ENCODE peak calls at places on chromosome 20, in five cellular contexts. G is IMR-90, C is fibroblast of lung, Q is uterus, I is kidney. X is an unnamed sample. For H3K4me1 and H3K36me3, the result is how much of the 10 kb centered on the place peaks cover.

GRCh38 chr20:54208492-54209044 is 681 bp downstream of the PFDN4 start:
- DNase-seq in G (peak), C (peak), I (no peak), Q (no peak), X (no peak)

GRCh38 chr20:31835977-31836852 is 9.2 kb downstream of the FOXS1 start:
- DNase-seq in I (peak), Q (peak), G (peak), C (peak), X (peak)

GRCh38 chr20:5039255-5039657 is 37.9 kb upstream of the SLC23A2 start:
- DNase-seq in Q (no peak), I (no peak), C (no peak), G (no peak), X (no peak)

GRCh38 chr20:40103420-40103819 is 585.6 kb downstream of the MAFB start:
- DNase-seq in Q (no peak), G (no peak), C (no peak), I (no peak), X (no peak)

GRCh38 chr20:63402860-63403220 is 41.7 kb upstream of the CHRNA4 start:
- DNase-seq in I (no peak), C (no peak), Q (no peak), G (no peak), X (no peak)

GRCh38 chr20:6566821-6567220 is 200.7 kb upstream of the BMP2 start:
- DNase-seq in Q (no peak), I (no peak), G (peak), C (peak), X (no peak)

GRCh38 chr20:52746768-52747167 is 225.4 kb upstream of the TSHZ2 start:
- DNase-seq in C (no peak), Q (no peak), G (no peak), I (no peak), X (no peak)

GRCh38 chr20:17968366-17969275 is at the start of the genes MGME1 and SNX5:
- DNase-seq in I (peak), C (peak), Q (peak), G (peak), X (peak)

GRCh38 chr20:25051386-25052155 is 6.4 kb downstream of the ACSS1 start:
- DNase-seq in I (no peak), C (no peak), G (no peak), Q (no peak), X (peak)

GRCh38 chr20:51595744-51596143 is 53.2 kb upstream of the NFATC2 start:
- DNase-seq in I (no peak), C (no peak), Q (no peak), G (no peak), X (no peak)
- H3K4me1 ChIP-seq in I (under half), C (under half), Q (under half), G (under half), X (under half)

GRCh38 chr20:38008233-38008944 is 24.9 kb downstream of the TTI1 start:
- DNase-seq in G (no peak), Q (no peak), C (no peak), I (no peak), X (no peak)
- H3K36me3 ChIP-seq in G (under half), Q (under half), C (under half), I (under half), X (under half)

GRCh38 chr20:22387452-22387851 is 196.9 kb downstream of the FOXA2 start:
- DNase-seq in Q (no peak), C (no peak), I (no peak), G (no peak), X (no peak)

GRCh38 chr20:22383156-22383555 is 201.2 kb downstream of the FOXA2 start:
- DNase-seq in G (no peak), Q (no peak), C (no peak), I (no peak), X (no peak)

GRCh38 chr20:22386300-22386623 is 198.1 kb downstream of the FOXA2 start:
- DNase-seq in I (no peak), Q (no peak), C (no peak), G (no peak), X (no peak)

GRCh38 chr20:22384978-22385377 is 199.4 kb downstream of the FOXA2 start:
- DNase-seq in I (no peak), G (no peak), Q (no peak), C (no peak), X (no peak)

GRCh38 chr20:22385602-22386299 is 198.6 kb downstream of the FOXA2 start:
- DNase-seq in Q (no peak), I (no peak), G (no peak), C (no peak), X (no peak)
- TF ChIP-seq CTCF in Q (no peak), I (no peak), G (no peak), C (no peak), X (no peak)

DNA sequence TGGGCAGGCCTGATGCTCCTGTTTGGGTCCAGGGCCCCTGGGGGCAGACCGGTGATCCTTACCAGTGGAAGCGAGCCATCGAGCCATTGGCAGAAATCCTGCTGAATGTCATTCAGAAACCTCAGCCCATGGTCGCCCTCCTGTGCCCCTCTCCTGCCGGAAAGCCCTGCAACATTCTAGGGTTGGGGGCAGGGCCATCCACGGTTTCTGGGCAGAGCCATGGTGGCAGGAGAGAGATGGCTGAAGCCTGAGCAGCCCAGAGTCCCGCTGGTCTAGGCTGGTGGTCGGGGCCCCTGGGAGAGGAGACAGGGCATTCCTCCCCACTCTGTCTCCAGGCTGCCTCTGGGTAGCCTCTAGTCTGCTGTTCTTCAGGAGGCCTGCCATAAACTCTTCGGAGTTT is 19.6 kb upstream of the CHMP4B start:
- DNase-seq in G (no peak), Q (no peak), I (no peak), C (no peak), X (no peak)
- H3K4me1 ChIP-seq in G (under half), Q (under half), I (under half), C (under half), X (under half)

GRCh38 chr20:35279040-35279439 is 1.1 kb upstream of the MMP24OS start:
- DNase-seq in I (peak), C (no peak), G (peak), Q (no peak), X (no peak)

GRCh38 chr20:35277531-35278395 is at the start of gene MMP24OS:
- DNase-seq in I (peak), C (peak), G (peak), Q (peak), X (peak)

GRCh38 chr20:35279533-35280174 is 1.7 kb upstream of the MMP24OS start:
- DNase-seq in Q (no peak), C (no peak), I (no peak), G (no peak), X (no peak)

GRCh38 chr20:35281506-35282101 is 3.0 kb downstream of the EIF6 start:
- DNase-seq in Q (no peak), G (no peak), C (no peak), I (no peak), X (no peak)

DNA sequence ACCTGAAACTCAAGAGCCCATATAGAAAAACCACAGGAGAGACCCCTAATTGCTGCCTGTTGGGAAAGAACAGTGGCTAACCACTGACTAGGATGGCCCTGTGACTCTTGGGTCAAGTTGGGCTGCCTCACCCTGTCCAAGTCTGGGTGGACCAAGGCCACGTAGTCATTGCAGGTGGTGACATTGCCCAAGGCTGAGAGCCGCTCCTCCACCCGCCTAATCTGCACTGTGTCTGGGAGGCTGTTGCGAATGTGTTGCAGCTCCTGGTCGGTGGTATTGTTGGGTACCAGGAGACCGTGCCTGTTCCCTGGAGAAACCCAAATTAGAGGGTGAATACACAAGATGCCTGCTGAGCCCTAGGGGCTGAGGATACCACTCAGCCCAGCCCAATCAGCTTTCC is 2.6 kb upstream of the MMP24OS start:
- DNase-seq in C (no peak), G (no peak), I (no peak), Q (no peak), X (no peak)
- H3K36me3 ChIP-seq in C (under half), G (under half), I (under half), Q (under half), X (under half)

GRCh38 chr20:957544-957943 is 41.4 kb upstream of the ANGPT4 start:
- DNase-seq in I (no peak), C (no peak), G (peak), Q (no peak), X (no peak)
- TF ChIP-seq CTCF in I (no peak), C (no peak), G (no peak), Q (no peak), X (no peak)

DNA sequence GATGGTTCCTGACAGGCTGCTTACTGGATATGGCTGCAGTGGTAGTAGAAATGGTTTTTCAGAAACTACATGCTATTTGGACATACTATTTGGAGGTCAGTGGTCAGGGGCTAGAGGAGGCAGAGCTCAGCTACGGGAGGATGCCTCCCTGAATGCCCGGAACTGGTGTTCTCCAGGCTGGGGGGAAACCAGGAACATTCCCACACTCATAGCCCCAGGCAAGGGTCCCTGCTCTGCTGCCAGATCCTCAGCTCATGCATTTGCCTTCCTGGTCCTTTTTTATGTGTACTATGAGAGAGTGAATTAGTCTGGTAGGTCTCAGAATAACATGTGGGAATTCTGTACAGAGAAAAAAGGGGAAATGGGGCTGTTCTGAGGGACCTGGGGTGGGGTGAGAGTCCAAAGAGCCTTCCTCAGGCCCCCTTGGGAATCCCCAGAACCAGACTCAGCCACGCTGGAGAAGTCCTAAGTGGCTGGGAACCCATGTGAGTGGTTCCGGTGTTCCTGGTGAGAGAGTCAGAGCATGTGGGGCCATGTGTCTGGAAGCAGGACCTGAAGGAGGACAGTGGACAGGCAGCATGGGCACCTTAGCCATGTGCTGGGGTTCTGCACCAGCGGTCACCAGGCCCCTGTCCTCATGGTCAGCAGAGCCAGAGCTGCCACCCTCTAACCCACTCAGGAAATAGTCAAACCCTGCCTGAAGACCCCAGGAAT is 58.0 kb upstream of the MYL9 start:
- DNase-seq in C (no peak), I (no peak), Q (no peak), G (no peak), X (no peak)
- H3K4me1 ChIP-seq in C (under half), I (under half), Q (under half), G (under half), X (half or more)

GRCh38 chr20:59095140-59095539 is 52.6 kb upstream of the PRELID3B start:
- DNase-seq in I (no peak), G (no peak), C (no peak), Q (no peak), X (no peak)
- H3K36me3 ChIP-seq in I (under half), G (under half), C (under half), Q (under half), X (under half)

GRCh38 chr20:45154183-45154582 is 20.5 kb upstream of the PI3 start:
- DNase-seq in I (no peak), G (peak), Q (no peak), C (peak), X (no peak)
- TF ChIP-seq CTCF in I (no peak), G (peak), Q (no peak), C (no peak), X (no peak)